ENCODE peak calls at places on chromosomes 11 and 22, in ten cellular contexts. J is uterus, P is K562, G is A549, K is stomach, H is HepG2, X is endothelial cell of umbilical vein, C is esophagus squamous epithelium, E is sigmoid colon, U is Peyer's patch. R is an unnamed sample.

GRCh38 chr22:39478461-39478860 is 21.6 kb downstream of the MGAT3 start:
- DNase-seq in J (no peak), P (peak), G (no peak), K (peak), H (no peak), X (no peak), C (no peak), E (no peak), U (peak), R (peak)

GRCh38 chr11:121645596-121645995 is 192.8 kb upstream of the SORL1-AS1 start:
- DNase-seq in J (no peak), P (no peak), G (no peak), K (no peak), H (no peak), X (no peak), C (no peak), E (no peak), U (no peak), R (no peak)

GRCh38 chr11:105937331-105937730 is 84.7 kb downstream of the MSANTD4 start:
- DNase-seq in J (no peak), P (no peak), G (peak), K (no peak), H (no peak), X (no peak), C (no peak), E (no peak), U (no peak), R (no peak)

GRCh38 chr11:3164138-3164539 is 971 bp downstream of the OSBPL5 start:
- DNase-seq in J (peak), P (no peak), G (no peak), K (no peak), H (no peak), X (no peak), C (no peak), E (peak), U (peak), R (peak)

GRCh38 chr22:18024276-18024939 is at the start of gene MICAL3:
- DNase-seq in J (peak), P (peak), G (peak), K (peak), H (no peak), X (peak), C (no peak), E (peak), U (peak), R (peak)

GRCh38 chr11:32426819-32427615 is 8.3 kb downstream of the WT1 start:
- DNase-seq in J (peak), P (peak), G (no peak), K (no peak), H (no peak), X (no peak), C (no peak), E (no peak), U (no peak), R (peak)

GRCh38 chr11:64044730-64045386 is 9.1 kb downstream of the FLRT1 start:
- DNase-seq in J (no peak), P (no peak), G (no peak), K (no peak), H (peak), X (no peak), C (no peak), E (peak), U (no peak), R (no peak)

GRCh38 chr11:131449391-131450019 is 79.1 kb downstream of the NTM start:
- DNase-seq in J (no peak), P (no peak), G (no peak), K (no peak), H (no peak), X (no peak), C (no peak), E (no peak), U (no peak), R (no peak)

GRCh38 chr11:126140932-126141291 is 70.5 kb downstream of the RPUSD4 start:
- DNase-seq in J (peak), P (no peak), G (no peak), K (peak), H (no peak), X (peak), C (no peak), E (peak), U (no peak), R (no peak)

GRCh38 chr11:69386594-69387408 is 92.8 kb downstream of the MYEOV start:
- DNase-seq in J (no peak), P (no peak), G (no peak), K (no peak), H (no peak), X (no peak), C (no peak), E (no peak), U (no peak), R (no peak)

GRCh38 chr11:40337118-40337517 is 1122.3 kb downstream of the LRRC4C start:
- DNase-seq in J (no peak), P (no peak), G (no peak), K (no peak), H (no peak), X (peak), C (no peak), E (no peak), U (no peak), R (no peak)

GRCh38 chr11:201936-202335 is 5.3 kb downstream of the BET1L start:
- DNase-seq in J (no peak), P (no peak), G (no peak), K (peak), H (no peak), X (no peak), C (no peak), E (no peak), U (no peak), R (no peak)

GRCh38 chr22:48157676-48158075 is 1395.2 kb downstream of the TBC1D22A start:
- DNase-seq in J (no peak), P (no peak), G (no peak), K (no peak), H (no peak), X (no peak), C (no peak), E (no peak), U (no peak), R (no peak)

GRCh38 chr11:35825386-35825785 is 118.5 kb upstream of the LDLRAD3 start:
- DNase-seq in J (no peak), P (no peak), G (no peak), K (no peak), H (no peak), X (no peak), C (no peak), E (no peak), U (no peak), R (no peak)

GRCh38 chr22:24474221-24474620 is 20.9 kb upstream of the UPB1 start:
- DNase-seq in J (no peak), P (no peak), G (peak), K (no peak), H (peak), X (peak), C (no peak), E (no peak), U (no peak), R (no peak)

GRCh38 chr22:41818596-41818995 is 14.3 kb upstream of the SREBF2 start:
- DNase-seq in J (no peak), P (no peak), G (no peak), K (no peak), H (no peak), X (no peak), C (no peak), E (no peak), U (peak), R (no peak)

GRCh38 chr11:111115890-111116289 is 129.6 kb upstream of the POU2AF2 start:
- DNase-seq in J (no peak), P (no peak), G (no peak), K (no peak), H (no peak), X (no peak), C (no peak), E (no peak), U (no peak), R (no peak)

GRCh38 chr11:46616551-46617450 is at the start of gene HARBI1:
- DNase-seq in J (peak), P (peak), G (peak), K (peak), H (peak), X (peak), C (peak), E (peak), U (peak), R (peak)
- TF ChIP-seq POLR2A in J (no peak), P (peak), G (peak), K (peak), H (peak), X (peak), C (peak), E (peak), U (peak), R (peak)

DNA sequence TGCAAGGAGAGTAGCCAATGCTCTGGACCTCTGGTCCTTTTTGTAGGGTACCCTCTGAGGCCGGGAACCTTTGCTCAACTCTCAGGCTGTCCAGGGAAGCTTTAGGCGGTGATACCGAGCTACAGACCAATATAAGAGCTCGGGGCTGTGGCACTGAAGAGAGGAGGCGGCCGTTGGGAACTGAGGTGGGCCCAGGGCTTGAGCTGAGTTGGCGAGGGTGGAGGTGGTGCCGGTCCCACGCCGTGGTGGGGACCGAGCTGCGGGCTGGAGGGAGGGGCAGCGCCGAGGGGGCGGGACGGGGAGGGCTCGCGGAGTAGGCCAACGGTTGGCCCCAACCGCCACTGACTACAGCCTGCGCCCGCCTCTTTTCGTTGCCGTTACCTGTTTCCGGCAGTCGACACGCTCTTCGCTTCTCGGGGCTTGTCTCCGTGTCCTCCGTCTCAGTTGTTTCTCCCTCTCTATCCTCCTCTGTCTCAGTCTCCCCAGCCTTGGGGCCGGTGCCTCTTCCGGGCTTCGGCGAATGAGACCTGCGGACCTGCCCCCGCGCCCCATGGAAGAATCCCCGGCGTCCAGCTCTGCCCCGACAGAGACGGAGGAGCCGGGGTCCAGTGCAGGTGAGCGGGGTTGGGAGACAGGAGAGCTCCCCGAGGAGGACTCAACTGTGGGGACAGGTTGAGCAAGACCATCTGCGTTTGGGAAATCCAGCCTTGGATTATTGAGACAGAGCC is at the start of gene NEU3:
- DNase-seq in J (peak), P (peak), G (peak), K (peak), H (peak), X (peak), C (peak), E (peak), U (peak), R (peak)
- TF ChIP-seq POLR2A in J (no peak), P (peak), G (peak), K (no peak), H (peak), X (peak), C (no peak), E (no peak), U (no peak), R (peak)

GRCh38 chr11:13567551-13567950 is 71.8 kb upstream of the PTH start:
- DNase-seq in J (no peak), P (no peak), G (no peak), K (no peak), H (no peak), X (no peak), C (no peak), E (no peak), U (no peak), R (no peak)
- TF ChIP-seq POLR2A in J (no peak), P (no peak), G (no peak), K (no peak), H (no peak), X (no peak), C (no peak), E (no peak), U (no peak), R (no peak)

DNA sequence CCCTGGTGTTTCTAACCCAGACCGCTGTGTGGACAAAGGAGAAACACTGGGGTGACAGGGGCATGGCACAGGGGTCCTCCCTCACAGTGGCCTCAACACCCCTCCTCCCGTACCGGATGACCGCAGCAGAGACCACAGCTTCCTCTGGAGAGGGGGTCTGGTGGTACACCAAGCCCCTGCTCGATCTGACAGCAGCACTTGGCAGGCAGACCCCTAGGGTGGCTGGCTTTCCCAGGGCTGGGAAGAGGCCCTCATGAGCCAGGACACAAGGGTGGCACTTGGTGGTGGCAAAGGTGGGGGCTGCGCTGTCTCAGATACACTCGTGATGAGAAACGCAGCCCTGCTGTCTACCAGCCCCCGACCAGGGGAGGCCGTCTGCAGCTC is 38.7 kb downstream of the DUSP8 start:
- DNase-seq in J (no peak), P (no peak), G (no peak), K (no peak), H (no peak), X (no peak), C (no peak), E (no peak), U (no peak), R (no peak)
- TF ChIP-seq POLR2A in J (no peak), P (no peak), G (no peak), K (no peak), H (no peak), X (no peak), C (no peak), E (no peak), U (no peak), R (no peak)

DNA sequence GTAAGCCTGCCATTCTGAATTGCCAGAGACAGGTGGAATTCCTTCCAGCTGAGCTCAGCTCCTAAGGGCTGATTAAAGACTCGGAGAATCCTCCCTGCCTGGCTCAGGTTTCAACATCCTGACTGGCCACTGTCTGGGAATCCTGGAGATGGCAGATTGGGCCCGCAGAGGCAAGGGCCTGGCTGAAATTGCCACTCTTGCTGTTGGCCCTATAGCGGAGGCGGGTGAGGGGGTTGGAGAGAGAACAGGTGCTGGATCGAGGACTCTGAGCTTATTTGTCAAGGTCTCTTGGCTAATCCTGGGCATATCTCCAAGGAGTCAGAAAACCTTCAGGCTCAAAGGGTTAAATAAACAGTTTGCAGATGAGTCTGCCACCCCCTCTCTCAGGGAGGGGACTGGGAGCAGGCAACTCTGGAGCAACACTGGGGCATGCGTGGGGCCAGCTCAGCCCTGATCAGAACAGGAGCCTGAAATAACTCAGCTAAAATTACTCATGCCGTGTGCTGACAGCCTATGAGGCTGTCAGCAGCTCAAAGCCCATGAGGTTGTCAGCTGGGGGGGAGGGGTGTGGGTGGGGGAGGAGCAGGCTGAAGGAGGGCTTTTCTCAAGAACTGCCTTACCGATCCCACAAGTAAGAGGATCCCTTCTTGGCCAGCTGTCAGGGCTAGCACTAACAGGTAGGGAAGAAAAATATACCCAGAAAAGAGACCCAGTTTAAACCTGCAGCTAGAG is 14.7 kb upstream of the MFRP start:
- DNase-seq in J (peak), P (peak), G (peak), K (no peak), H (peak), X (no peak), C (no peak), E (peak), U (peak), R (no peak)
- TF ChIP-seq POLR2A in J (no peak), P (no peak), G (no peak), K (no peak), H (no peak), X (no peak), C (no peak), E (no peak), U (peak), R (no peak)

DNA sequence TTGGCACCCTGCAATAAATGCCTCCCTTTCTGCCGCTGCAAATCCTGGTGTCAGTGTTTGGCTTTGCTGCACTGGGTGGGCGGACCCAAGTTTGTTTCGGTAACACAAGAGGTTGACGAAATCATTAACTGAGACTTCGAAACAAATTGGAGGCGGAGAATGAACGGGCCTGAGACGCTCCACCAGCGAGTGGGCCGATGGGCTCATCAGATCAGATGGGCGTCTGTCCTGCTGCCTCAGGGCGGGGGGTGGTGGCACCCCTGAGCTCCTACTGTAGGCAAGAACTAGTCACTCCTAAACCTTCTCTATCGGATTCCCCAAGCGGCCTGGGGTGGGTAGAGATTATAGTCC is 918 bp upstream of the CAPN5 start:
- DNase-seq in J (peak), P (no peak), G (no peak), K (no peak), H (no peak), X (no peak), C (no peak), E (peak), U (peak), R (peak)
- TF ChIP-seq POLR2A in J (no peak), P (no peak), G (no peak), K (no peak), H (no peak), X (no peak), C (no peak), E (no peak), U (peak), R (no peak)

DNA sequence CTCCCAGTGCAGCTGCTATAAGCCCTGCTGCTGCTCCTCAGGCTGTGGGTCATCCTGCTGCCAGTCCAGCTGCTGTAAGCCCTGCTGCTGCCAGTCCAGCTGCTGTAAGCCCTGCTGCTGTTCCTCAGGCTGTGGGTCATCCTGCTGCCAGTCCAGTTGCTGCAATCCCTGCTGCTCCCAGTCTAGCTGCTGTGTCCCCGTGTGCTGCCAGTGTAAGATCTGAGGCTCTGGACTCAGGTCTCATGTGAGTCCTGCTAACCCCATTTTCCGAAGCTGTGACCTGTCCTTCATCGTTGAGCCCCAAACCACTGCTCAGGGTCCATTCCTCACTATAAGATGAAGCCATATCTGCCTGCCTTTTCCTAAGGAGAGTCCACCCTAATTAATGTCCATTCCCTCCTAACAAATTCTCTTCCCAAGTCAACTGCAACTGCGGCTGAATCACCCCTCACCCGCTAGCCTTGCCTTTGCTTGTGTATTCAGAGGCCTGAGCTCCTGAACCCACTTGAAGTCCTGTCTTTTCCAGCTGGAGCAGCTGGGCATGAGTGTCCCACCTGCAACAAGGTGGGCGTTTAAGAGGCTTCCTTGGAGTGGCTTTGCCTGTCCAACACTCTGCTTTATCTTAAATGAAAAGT is 626 bp downstream of the KRTAP5-7 start:
- DNase-seq in J (no peak), P (no peak), G (no peak), K (no peak), H (no peak), X (no peak), C (no peak), E (no peak), U (no peak), R (no peak)
- TF ChIP-seq POLR2A in J (no peak), P (no peak), G (no peak), K (no peak), H (no peak), X (no peak), C (no peak), E (no peak), U (no peak), R (no peak)

DNA sequence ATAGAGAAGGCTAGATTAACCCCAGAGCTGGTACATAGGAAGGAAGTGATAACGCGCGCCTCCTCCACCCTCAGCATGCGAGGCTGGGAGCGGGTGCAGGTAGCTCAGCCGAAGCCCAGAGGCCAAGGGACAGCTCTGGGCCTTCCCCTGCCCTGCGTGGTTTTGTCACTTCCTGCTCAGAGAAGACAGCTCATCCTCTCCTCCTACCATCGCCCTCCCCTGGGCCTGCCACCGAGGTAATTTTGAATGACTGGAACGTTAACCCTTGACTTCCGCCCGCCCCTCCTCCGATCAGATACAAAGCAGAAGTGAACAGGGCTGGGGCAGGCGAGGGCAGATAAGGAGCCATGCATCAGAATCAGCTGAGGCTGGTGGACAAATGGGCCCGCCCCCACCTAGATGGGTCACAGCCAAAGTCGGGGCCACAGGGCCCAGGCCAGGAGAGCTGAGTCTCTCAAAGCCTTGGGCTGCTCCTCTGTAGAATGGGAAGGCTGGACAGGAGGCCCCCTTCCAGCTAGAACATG is 1.6 kb downstream of the RAC2 start:
- DNase-seq in J (no peak), P (peak), G (no peak), K (peak), H (no peak), X (peak), C (peak), E (peak), U (peak), R (peak)
- TF ChIP-seq POLR2A in J (no peak), P (peak), G (no peak), K (no peak), H (no peak), X (peak), C (no peak), E (no peak), U (peak), R (peak)

DNA sequence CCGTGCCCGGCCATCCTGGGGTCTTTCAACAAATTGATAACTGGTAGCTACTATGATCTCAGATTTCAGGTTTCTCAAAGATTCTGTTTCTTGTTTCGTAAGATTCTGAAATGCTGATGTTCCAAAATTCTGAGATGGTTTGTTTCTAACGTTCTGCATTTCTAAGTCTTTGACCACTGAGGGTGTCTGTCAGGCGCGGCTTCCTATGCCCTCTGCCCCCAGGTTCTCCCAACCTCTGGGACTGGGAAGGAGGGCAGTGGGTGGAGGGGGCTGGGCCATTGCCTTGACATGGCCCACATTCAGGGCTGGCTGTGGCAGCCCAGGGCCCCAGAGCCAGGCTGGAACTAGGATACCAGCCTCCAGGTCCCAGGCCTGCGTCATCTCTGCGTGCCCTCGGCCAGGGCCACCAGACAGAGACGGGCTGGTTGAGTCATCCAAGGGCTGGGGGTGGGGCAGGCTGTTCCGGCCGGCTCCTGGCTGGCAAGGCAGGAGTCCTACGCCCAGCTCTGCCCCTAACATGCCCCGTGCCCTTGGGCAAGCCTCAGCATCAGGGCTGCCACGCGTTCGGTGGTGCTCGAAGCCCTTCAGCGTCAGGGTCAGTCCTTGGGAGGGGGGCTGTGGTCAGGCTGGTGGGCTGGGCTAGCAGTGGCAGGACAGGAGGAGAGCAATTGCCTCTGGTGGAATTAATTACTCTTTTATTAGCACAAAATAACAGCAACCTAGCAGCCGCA is 5.2 kb downstream of the TMEM134 start:
- DNase-seq in J (peak), P (peak), G (peak), K (peak), H (peak), X (no peak), C (no peak), E (peak), U (peak), R (peak)
- TF ChIP-seq POLR2A in J (no peak), P (peak), G (peak), K (no peak), H (no peak), X (no peak), C (peak), E (no peak), U (peak), R (peak)